ENCODE peak calls at places on chromosomes 1 and 21, in nine cellular contexts. One of them, this sample, is unnamed. For H3K4me1, the result is how much of the 10 kb centered on the place peaks cover.

GRCh38 chr1:166164995-166165660 is 1.7 kb downstream of the FAM78B start:
- DNase-seq in IMR-90: peak
- DNase-seq in uterus: peak
- DNase-seq in ovary: peak
- DNase-seq in stomach: peak
- DNase-seq in mesenchymal stem cell: peak
- DNase-seq in sigmoid colon: peak
- DNase-seq in lower lobe of right lung: peak
- DNase-seq in CD8-positive, alpha-beta T cell: no peak
- DNase-seq in this sample: peak

GRCh38 chr21:46637952-46638746 is 2.7 kb downstream of the PRMT2 start:
- DNase-seq in stomach: no peak
- DNase-seq in CD8-positive, alpha-beta T cell: no peak
- DNase-seq in uterus: no peak
- DNase-seq in sigmoid colon: no peak
- DNase-seq in lower lobe of right lung: no peak
- DNase-seq in mesenchymal stem cell: peak
- DNase-seq in ovary: no peak
- DNase-seq in IMR-90: no peak
- DNase-seq in this sample: no peak

GRCh38 chr1:56819393-56819899 is at the start of gene FYB2:
- DNase-seq in lower lobe of right lung: no peak
- DNase-seq in ovary: no peak
- DNase-seq in CD8-positive, alpha-beta T cell: no peak
- DNase-seq in IMR-90: no peak
- DNase-seq in mesenchymal stem cell: peak
- DNase-seq in stomach: peak
- DNase-seq in sigmoid colon: no peak
- DNase-seq in uterus: no peak
- DNase-seq in this sample: peak

GRCh38 chr1:32413507-32414185 is 19.4 kb upstream of the BSDC1 start:
- DNase-seq in mesenchymal stem cell: peak
- DNase-seq in sigmoid colon: peak
- DNase-seq in ovary: no peak
- DNase-seq in stomach: peak
- DNase-seq in CD8-positive, alpha-beta T cell: peak
- DNase-seq in uterus: no peak
- DNase-seq in IMR-90: peak
- DNase-seq in lower lobe of right lung: peak
- DNase-seq in this sample: peak

GRCh38 chr21:36788116-36788515 is 89.2 kb downstream of the SIM2 start:
- DNase-seq in ovary: no peak
- DNase-seq in CD8-positive, alpha-beta T cell: no peak
- DNase-seq in sigmoid colon: no peak
- DNase-seq in lower lobe of right lung: peak
- DNase-seq in mesenchymal stem cell: peak
- DNase-seq in stomach: peak
- DNase-seq in uterus: no peak
- DNase-seq in IMR-90: no peak
- DNase-seq in this sample: no peak

GRCh38 chr1:233326319-233326994 is 1.1 kb upstream of the MAP3K21 start:
- DNase-seq in ovary: peak
- DNase-seq in stomach: no peak
- DNase-seq in IMR-90: no peak
- DNase-seq in uterus: no peak
- DNase-seq in lower lobe of right lung: no peak
- DNase-seq in mesenchymal stem cell: peak
- DNase-seq in CD8-positive, alpha-beta T cell: no peak
- DNase-seq in sigmoid colon: no peak
- DNase-seq in this sample: no peak

GRCh38 chr1:48817505-48818114 is 40.9 kb upstream of the BEND5 start:
- DNase-seq in IMR-90: peak
- DNase-seq in lower lobe of right lung: peak
- DNase-seq in CD8-positive, alpha-beta T cell: no peak
- DNase-seq in uterus: peak
- DNase-seq in stomach: peak
- DNase-seq in sigmoid colon: peak
- DNase-seq in mesenchymal stem cell: peak
- DNase-seq in ovary: peak
- DNase-seq in this sample: peak

GRCh38 chr21:44902268-44903053 is 18.2 kb downstream of the ITGB2 start:
- DNase-seq in sigmoid colon: no peak
- DNase-seq in CD8-positive, alpha-beta T cell: no peak
- DNase-seq in mesenchymal stem cell: no peak
- DNase-seq in stomach: no peak
- DNase-seq in uterus: no peak
- DNase-seq in IMR-90: no peak
- DNase-seq in ovary: no peak
- DNase-seq in lower lobe of right lung: peak
- DNase-seq in this sample: peak

GRCh38 chr21:27703806-27704205 is 736.9 kb upstream of the ADAMTS5 start:
- DNase-seq in lower lobe of right lung: no peak
- DNase-seq in IMR-90: no peak
- DNase-seq in CD8-positive, alpha-beta T cell: no peak
- DNase-seq in sigmoid colon: no peak
- DNase-seq in uterus: peak
- DNase-seq in ovary: no peak
- DNase-seq in stomach: no peak
- DNase-seq in mesenchymal stem cell: no peak
- DNase-seq in this sample: no peak

GRCh38 chr21:37532868-37533780 is 166.6 kb downstream of the DYRK1A start:
- DNase-seq in sigmoid colon: no peak
- DNase-seq in ovary: no peak
- DNase-seq in lower lobe of right lung: no peak
- DNase-seq in mesenchymal stem cell: peak
- DNase-seq in IMR-90: peak
- DNase-seq in stomach: peak
- DNase-seq in CD8-positive, alpha-beta T cell: no peak
- DNase-seq in uterus: no peak
- DNase-seq in this sample: peak

GRCh38 chr21:31658053-31658452 is 1.4 kb upstream of the SOD1 start:
- DNase-seq in CD8-positive, alpha-beta T cell: no peak
- DNase-seq in IMR-90: no peak
- DNase-seq in lower lobe of right lung: no peak
- DNase-seq in ovary: no peak
- DNase-seq in uterus: no peak
- DNase-seq in stomach: no peak
- DNase-seq in mesenchymal stem cell: no peak
- DNase-seq in sigmoid colon: no peak
- DNase-seq in this sample: no peak

GRCh38 chr1:169043823-169044222 is 62.7 kb upstream of the ATP1B1 start:
- DNase-seq in ovary: no peak
- DNase-seq in CD8-positive, alpha-beta T cell: no peak
- DNase-seq in IMR-90: no peak
- DNase-seq in sigmoid colon: no peak
- DNase-seq in stomach: no peak
- DNase-seq in mesenchymal stem cell: no peak
- DNase-seq in uterus: no peak
- DNase-seq in lower lobe of right lung: no peak
- DNase-seq in this sample: no peak
- H3K4me1 ChIP-seq in ovary: under half
- H3K4me1 ChIP-seq in CD8-positive, alpha-beta T cell: under half
- H3K4me1 ChIP-seq in IMR-90: under half
- H3K4me1 ChIP-seq in sigmoid colon: under half
- H3K4me1 ChIP-seq in stomach: under half
- H3K4me1 ChIP-seq in mesenchymal stem cell: under half
- H3K4me1 ChIP-seq in uterus: under half
- H3K4me1 ChIP-seq in lower lobe of right lung: under half
- H3K4me1 ChIP-seq in this sample: under half

GRCh38 chr1:16163882-16164820 is 8.3 kb upstream of the EPHA2 start:
- DNase-seq in sigmoid colon: no peak
- DNase-seq in CD8-positive, alpha-beta T cell: no peak
- DNase-seq in ovary: no peak
- DNase-seq in mesenchymal stem cell: peak
- DNase-seq in stomach: no peak
- DNase-seq in lower lobe of right lung: no peak
- DNase-seq in IMR-90: peak
- DNase-seq in uterus: no peak
- DNase-seq in this sample: no peak

GRCh38 chr1:16162163-16162822 is 6.4 kb upstream of the EPHA2 start:
- DNase-seq in ovary: no peak
- DNase-seq in uterus: no peak
- DNase-seq in lower lobe of right lung: no peak
- DNase-seq in sigmoid colon: no peak
- DNase-seq in IMR-90: no peak
- DNase-seq in stomach: peak
- DNase-seq in mesenchymal stem cell: no peak
- DNase-seq in CD8-positive, alpha-beta T cell: peak
- DNase-seq in this sample: peak

GRCh38 chr1:16164821-16165364 is 9.0 kb upstream of the EPHA2 start:
- DNase-seq in uterus: no peak
- DNase-seq in CD8-positive, alpha-beta T cell: no peak
- DNase-seq in ovary: no peak
- DNase-seq in sigmoid colon: no peak
- DNase-seq in stomach: no peak
- DNase-seq in lower lobe of right lung: no peak
- DNase-seq in IMR-90: no peak
- DNase-seq in mesenchymal stem cell: no peak
- DNase-seq in this sample: no peak

GRCh38 chr1:16158993-16159831 is 3.3 kb upstream of the EPHA2 start:
- DNase-seq in ovary: no peak
- DNase-seq in sigmoid colon: no peak
- DNase-seq in lower lobe of right lung: no peak
- DNase-seq in CD8-positive, alpha-beta T cell: no peak
- DNase-seq in uterus: no peak
- DNase-seq in stomach: no peak
- DNase-seq in IMR-90: no peak
- DNase-seq in mesenchymal stem cell: no peak
- DNase-seq in this sample: peak

GRCh38 chr1:16161717-16162116 is 5.8 kb upstream of the EPHA2 start:
- DNase-seq in mesenchymal stem cell: no peak
- DNase-seq in CD8-positive, alpha-beta T cell: no peak
- DNase-seq in IMR-90: no peak
- DNase-seq in lower lobe of right lung: no peak
- DNase-seq in uterus: no peak
- DNase-seq in sigmoid colon: no peak
- DNase-seq in stomach: no peak
- DNase-seq in ovary: no peak
- DNase-seq in this sample: no peak
- H3K4me1 ChIP-seq in mesenchymal stem cell: under half
- H3K4me1 ChIP-seq in CD8-positive, alpha-beta T cell: half or more
- H3K4me1 ChIP-seq in IMR-90: under half
- H3K4me1 ChIP-seq in lower lobe of right lung: under half
- H3K4me1 ChIP-seq in uterus: under half
- H3K4me1 ChIP-seq in sigmoid colon: under half
- H3K4me1 ChIP-seq in stomach: under half
- H3K4me1 ChIP-seq in ovary: under half
- H3K4me1 ChIP-seq in this sample: under half

DNA sequence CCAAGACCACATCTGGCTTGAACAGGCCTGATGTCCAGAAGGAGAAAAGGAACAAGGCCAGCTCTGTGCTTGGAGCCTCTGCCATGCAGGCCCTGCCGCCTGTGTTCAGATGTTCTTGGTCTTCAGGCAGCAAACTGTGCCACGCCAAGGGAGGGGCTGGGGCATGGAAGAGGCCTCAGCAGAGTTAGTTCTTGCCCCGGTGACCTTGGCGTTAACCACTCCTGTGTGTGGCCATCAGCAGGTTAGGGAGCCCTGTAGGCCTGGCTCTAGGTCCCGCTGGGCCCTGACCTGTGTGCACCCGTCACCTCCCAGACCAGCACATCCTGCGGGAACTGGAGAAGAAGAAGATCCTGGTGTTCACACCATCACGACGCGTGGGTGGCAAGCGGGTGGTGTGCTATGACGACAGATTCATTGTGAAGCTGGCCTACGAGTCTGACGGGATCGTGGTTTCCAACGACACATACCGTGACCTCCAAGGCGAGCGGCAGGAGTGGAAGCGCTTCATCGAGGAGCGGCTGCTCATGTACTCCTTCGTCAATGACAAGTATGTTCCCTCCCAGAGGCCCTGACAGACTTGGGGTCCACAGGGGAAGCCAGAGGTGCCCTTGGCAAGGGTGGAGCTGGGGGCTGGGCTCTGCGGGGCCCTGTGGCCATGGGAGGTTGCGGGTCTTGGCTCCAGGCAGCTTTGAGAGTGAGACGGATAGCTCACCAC is 7.1 kb downstream of the ZC3H12A start:
- DNase-seq in mesenchymal stem cell: no peak
- DNase-seq in IMR-90: no peak
- DNase-seq in lower lobe of right lung: peak
- DNase-seq in uterus: no peak
- DNase-seq in ovary: peak
- DNase-seq in stomach: no peak
- DNase-seq in CD8-positive, alpha-beta T cell: no peak
- DNase-seq in sigmoid colon: no peak
- DNase-seq in this sample: no peak
- H3K4me1 ChIP-seq in mesenchymal stem cell: under half
- H3K4me1 ChIP-seq in IMR-90: under half
- H3K4me1 ChIP-seq in lower lobe of right lung: half or more
- H3K4me1 ChIP-seq in uterus: under half
- H3K4me1 ChIP-seq in ovary: under half
- H3K4me1 ChIP-seq in stomach: half or more
- H3K4me1 ChIP-seq in CD8-positive, alpha-beta T cell: under half
- H3K4me1 ChIP-seq in sigmoid colon: under half
- H3K4me1 ChIP-seq in this sample: under half

GRCh38 chr21:38790961-38791360 is 14.8 kb upstream of the ETS2 start:
- DNase-seq in ovary: no peak
- DNase-seq in uterus: no peak
- DNase-seq in sigmoid colon: no peak
- DNase-seq in lower lobe of right lung: no peak
- DNase-seq in stomach: no peak
- DNase-seq in CD8-positive, alpha-beta T cell: no peak
- DNase-seq in mesenchymal stem cell: peak
- DNase-seq in IMR-90: no peak
- DNase-seq in this sample: no peak

GRCh38 chr21:38790038-38790437 is 15.7 kb upstream of the ETS2 start:
- DNase-seq in lower lobe of right lung: no peak
- DNase-seq in mesenchymal stem cell: no peak
- DNase-seq in ovary: no peak
- DNase-seq in stomach: no peak
- DNase-seq in IMR-90: no peak
- DNase-seq in uterus: no peak
- DNase-seq in CD8-positive, alpha-beta T cell: no peak
- DNase-seq in sigmoid colon: no peak
- DNase-seq in this sample: no peak

GRCh38 chr21:38788275-38788911 is 17.3 kb upstream of the ETS2 start:
- DNase-seq in IMR-90: no peak
- DNase-seq in mesenchymal stem cell: no peak
- DNase-seq in lower lobe of right lung: no peak
- DNase-seq in CD8-positive, alpha-beta T cell: no peak
- DNase-seq in ovary: no peak
- DNase-seq in uterus: no peak
- DNase-seq in sigmoid colon: no peak
- DNase-seq in stomach: no peak
- DNase-seq in this sample: no peak

GRCh38 chr21:38787461-38788274 is 18.1 kb upstream of the ETS2 start:
- DNase-seq in mesenchymal stem cell: peak
- DNase-seq in stomach: peak
- DNase-seq in uterus: no peak
- DNase-seq in sigmoid colon: no peak
- DNase-seq in IMR-90: peak
- DNase-seq in CD8-positive, alpha-beta T cell: no peak
- DNase-seq in lower lobe of right lung: no peak
- DNase-seq in ovary: no peak
- DNase-seq in this sample: no peak

DNA sequence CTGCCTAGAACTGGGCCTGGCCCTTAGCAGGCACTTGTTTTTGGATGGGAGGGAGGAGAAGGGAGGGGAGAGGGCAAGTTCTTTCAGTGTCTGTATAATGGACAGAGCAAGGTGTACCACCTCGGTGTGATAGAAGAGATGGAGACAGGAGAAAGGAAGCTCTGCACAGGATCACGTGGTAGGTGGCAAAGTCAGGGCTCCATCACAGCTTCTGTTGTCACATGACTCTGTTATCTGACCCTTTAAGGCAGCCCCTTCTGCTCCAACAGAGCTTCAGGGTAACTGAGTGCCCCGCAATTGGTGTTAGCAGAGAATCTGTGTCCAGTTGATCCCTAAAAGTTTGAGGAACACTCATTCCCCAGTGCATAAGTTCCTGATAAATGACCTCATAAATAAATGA is 16.5 kb upstream of the ETS2 start:
- DNase-seq in IMR-90: no peak
- DNase-seq in sigmoid colon: no peak
- DNase-seq in CD8-positive, alpha-beta T cell: no peak
- DNase-seq in stomach: no peak
- DNase-seq in mesenchymal stem cell: no peak
- DNase-seq in uterus: no peak
- DNase-seq in ovary: no peak
- DNase-seq in lower lobe of right lung: no peak
- DNase-seq in this sample: no peak
- H3K4me1 ChIP-seq in IMR-90: under half
- H3K4me1 ChIP-seq in sigmoid colon: under half
- H3K4me1 ChIP-seq in CD8-positive, alpha-beta T cell: under half
- H3K4me1 ChIP-seq in stomach: under half
- H3K4me1 ChIP-seq in mesenchymal stem cell: under half
- H3K4me1 ChIP-seq in uterus: under half
- H3K4me1 ChIP-seq in ovary: under half
- H3K4me1 ChIP-seq in lower lobe of right lung: under half
- H3K4me1 ChIP-seq in this sample: under half